ENCODE peak calls at places on chromosomes 3 and 15, in ten cellular contexts. E is cardiac fibroblast, I is BJ, S is H7, D is A549, P is neural progenitor cell, M is psoas muscle, J is AG10803, Y is dorsolateral prefrontal cortex, V is neuronal stem cell. Z is an unnamed sample.

GRCh38 chr3:133644768-133645167 is 17.0 kb downstream of the TOPBP1 start:
- DNase-seq in E (peak; percentile 80), I (peak; percentile 45), S (no peak), D (peak; percentile 30), P (no peak), M (no peak), J (peak; percentile 68), Y (no peak), V (no peak), Z (no peak)

GRCh38 chr3:65013053-65013452 is 325.3 kb upstream of the ADAMTS9 start:
- DNase-seq in E (no peak), I (no peak), S (no peak), D (no peak), P (no peak), M (no peak), J (no peak), Y (no peak), V (no peak), Z (no peak)

GRCh38 chr3:36643192-36643591 is 121.2 kb downstream of the DCLK3 start:
- DNase-seq in E (no peak), I (no peak), S (no peak), D (no peak), P (no peak), M (no peak), J (no peak), Y (no peak), V (no peak), Z (no peak)

GRCh38 chr15:54504695-54505094 is 526.5 kb downstream of the UNC13C start:
- DNase-seq in E (no peak), I (no peak), S (no peak), D (no peak), P (no peak), M (no peak), J (no peak), Y (no peak), V (no peak), Z (no peak)

GRCh38 chr15:99536422-99537033 is 29.3 kb upstream of the MEF2A start:
- DNase-seq in E (peak; percentile 47), I (peak; percentile 63), S (no peak), D (peak; percentile 13), P (no peak), M (peak; percentile 67), J (peak; percentile 78), Y (peak; percentile 71), V (no peak), Z (no peak)

GRCh38 chr3:43152649-43153048 is 46.8 kb upstream of the POMGNT2 start:
- DNase-seq in E (peak; percentile 56), I (no peak), S (no peak), D (no peak), P (no peak), M (no peak), J (no peak), Y (no peak), V (no peak), Z (no peak)

GRCh38 chr3:190155752-190156151 is 35.1 kb upstream of the P3H2 start:
- DNase-seq in E (no peak), I (no peak), S (no peak), D (no peak), P (no peak), M (no peak), J (peak; percentile 5), Y (no peak), V (no peak), Z (no peak)

GRCh38 chr3:166844329-166844728 is 535.8 kb downstream of the ZBBX start:
- DNase-seq in E (no peak), I (no peak), S (no peak), D (no peak), P (no peak), M (no peak), J (no peak), Y (no peak), V (no peak), Z (no peak)

GRCh38 chr3:31533169-31533870 is 595 bp downstream of the STT3B start:
- DNase-seq in E (peak; percentile 31), I (no peak), S (peak; percentile 69), D (peak; percentile 27), P (peak; percentile 71), M (peak; percentile 64), J (peak; percentile 26), Y (peak; percentile 46), V (peak; percentile 32), Z (peak; percentile 61)

GRCh38 chr15:85543741-85544155 is 163.3 kb downstream of the AKAP13 start:
- DNase-seq in E (peak; percentile 60), I (no peak), S (peak; percentile 43), D (no peak), P (no peak), M (peak; percentile 32), J (no peak), Y (no peak), V (no peak), Z (no peak)

DNA sequence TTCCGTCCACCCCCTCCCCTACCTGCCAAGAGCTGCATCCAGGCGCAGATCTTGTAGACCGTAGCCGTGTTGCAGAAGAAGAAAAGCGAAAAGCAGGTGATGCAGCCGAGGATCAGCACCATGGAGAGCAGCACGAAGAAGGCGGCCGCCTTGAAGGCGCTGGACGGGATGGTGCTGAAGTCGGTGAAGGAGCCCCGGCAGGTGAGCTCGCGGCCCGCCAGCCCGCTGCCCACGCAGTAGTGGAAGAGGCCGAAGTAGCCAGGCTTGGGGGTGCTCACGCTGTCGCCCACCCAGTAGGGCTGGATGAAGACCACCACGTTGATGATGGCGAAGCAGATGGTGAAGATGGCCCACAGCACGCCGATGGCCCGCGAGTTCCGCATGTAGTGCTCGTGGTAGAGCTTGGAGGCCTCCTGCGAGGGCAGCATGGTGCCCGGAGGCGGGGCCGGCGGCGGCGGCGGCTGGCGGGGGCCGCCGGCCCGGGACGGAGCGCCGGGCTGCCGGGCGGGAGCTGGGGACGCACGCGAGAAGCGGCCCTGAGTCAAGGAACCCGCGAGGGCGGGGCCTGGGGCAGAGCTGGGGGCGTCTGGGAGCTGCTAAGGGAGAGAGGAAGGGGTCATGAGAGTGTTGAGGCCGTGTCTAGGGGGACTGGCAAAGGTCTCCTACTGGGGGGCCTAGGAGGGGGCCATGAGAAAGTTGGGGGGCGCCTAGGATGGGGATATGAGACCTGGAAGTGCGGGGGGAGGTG is 1.2 kb downstream of the LHFPL4 start:
- DNase-seq in E (peak; percentile 58), I (no peak), S (peak; percentile 89), D (no peak), P (peak; percentile 92), M (peak; percentile 20), J (peak; percentile 11), Y (peak; percentile 26), V (peak; percentile 81), Z (peak; percentile 26)
- H3K4me3 ChIP-seq in E (no peak overlapping the region), I (no peak overlapping the region), S (peak overlapping the region; percentile 60), D (no peak overlapping the region), P (peak overlapping the region; percentile 63), M (no peak overlapping the region), J (no peak overlapping the region), Y (peak overlapping the region; percentile 66), V (peak overlapping the region; percentile 65), Z (no peak overlapping the region)

DNA sequence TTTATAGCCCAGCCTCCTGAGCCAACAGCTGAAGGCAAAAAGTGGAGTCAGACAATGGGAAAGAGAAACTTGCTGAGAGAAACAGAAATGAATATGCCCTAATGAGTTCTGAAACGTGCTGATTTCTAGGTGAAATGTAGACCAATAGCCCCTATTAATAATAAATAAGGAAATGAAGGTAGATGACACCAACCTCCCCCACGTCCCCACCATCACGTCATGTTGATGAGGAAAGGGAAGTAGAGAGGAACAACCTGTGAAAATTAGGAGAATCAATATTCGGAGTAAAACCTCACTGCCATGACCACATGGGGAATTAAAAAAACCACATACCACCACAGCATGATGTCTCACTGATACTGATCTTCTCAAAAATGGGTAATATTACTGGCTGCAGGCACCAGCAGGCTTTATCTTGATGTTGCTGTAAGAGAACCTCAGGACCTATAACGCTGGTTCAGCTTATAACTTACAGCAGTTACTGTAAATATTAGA is 64.0 kb downstream of the KAT2B start:
- DNase-seq in E (no peak), I (no peak), S (no peak), D (no peak), P (no peak), M (no peak), J (no peak), Y (no peak), V (no peak), Z (no peak)
- H3K4me3 ChIP-seq in E (no peak overlapping the region), I (no peak overlapping the region), S (no peak overlapping the region), D (no peak overlapping the region), P (no peak overlapping the region), M (no peak overlapping the region), J (no peak overlapping the region), Y (no peak overlapping the region), V (no peak overlapping the region), Z (no peak overlapping the region)

GRCh38 chr3:98731138-98731537 is 32.0 kb upstream of the ST3GAL6 start:
- DNase-seq in E (no peak), I (no peak), S (no peak), D (no peak), P (no peak), M (no peak), J (no peak), Y (no peak), V (no peak), Z (no peak)

GRCh38 chr3:98732239-98733054 is 30.7 kb upstream of the ST3GAL6 start:
- DNase-seq in E (peak; percentile 50), I (no peak), S (peak; percentile 84), D (peak; percentile 55), P (peak; percentile 80), M (peak; percentile 46), J (no peak), Y (peak; percentile 68), V (peak; percentile 56), Z (peak; percentile 28)

GRCh38 chr3:98730338-98730737 is 32.8 kb upstream of the ST3GAL6 start:
- DNase-seq in E (no peak), I (no peak), S (no peak), D (no peak), P (no peak), M (no peak), J (no peak), Y (no peak), V (no peak), Z (no peak)

GRCh38 chr3:98733055-98733777 is 29.9 kb upstream of the ST3GAL6 start:
- DNase-seq in E (peak; percentile 51), I (no peak), S (no peak), D (peak; percentile 44), P (peak; percentile 67), M (peak; percentile 32), J (no peak), Y (peak; percentile 45), V (peak; percentile 48), Z (no peak)

GRCh38 chr3:98731720-98732238 is 31.4 kb upstream of the ST3GAL6 start:
- DNase-seq in E (no peak), I (no peak), S (no peak), D (no peak), P (no peak), M (no peak), J (no peak), Y (no peak), V (peak; percentile 2), Z (no peak)
- H3K4me3 ChIP-seq in E (peak overlapping the region; percentile 89), I (peak overlapping the region; percentile 44), S (peak overlapping the region; percentile 72), D (peak overlapping the region; percentile 54), P (peak overlapping the region; percentile 69), M (peak overlapping the region; percentile 93), J (peak overlapping the region; percentile 64), Y (peak overlapping the region; percentile 90), V (peak overlapping the region; percentile 90), Z (peak overlapping the region; percentile 69)

DNA sequence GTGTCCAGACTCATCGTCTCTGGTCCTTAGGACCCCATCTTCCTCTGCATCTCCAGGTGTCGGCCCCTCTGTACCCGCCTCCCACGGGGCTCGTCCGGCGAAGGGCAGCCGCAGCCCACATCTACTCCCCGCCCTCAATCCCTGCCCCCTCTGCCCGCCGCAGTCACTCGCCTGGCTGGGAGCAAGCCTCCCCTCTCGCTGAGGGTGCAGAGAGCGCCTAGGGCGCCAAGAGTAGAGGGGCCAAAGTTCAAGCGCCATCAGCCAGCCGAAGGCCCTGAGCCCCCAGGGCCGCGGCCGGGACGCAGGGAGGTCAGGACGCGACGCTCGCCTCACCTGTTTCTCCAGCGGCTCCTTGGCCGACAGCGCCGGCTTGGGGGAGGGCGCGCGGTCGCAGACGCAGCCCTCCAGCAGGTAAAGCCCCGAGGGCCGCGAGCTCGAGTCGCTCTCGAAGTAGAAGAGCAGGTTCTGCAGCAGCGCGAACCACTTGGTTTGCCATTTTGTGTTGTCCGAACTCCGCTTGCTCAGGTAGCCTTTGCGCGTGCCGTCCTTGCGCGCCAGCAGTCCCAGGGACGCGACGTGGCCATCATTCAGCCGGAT is 592 bp downstream of the RASGRF1 start:
- DNase-seq in E (no peak), I (no peak), S (peak; percentile 81), D (no peak), P (peak; percentile 44), M (no peak), J (no peak), Y (peak; percentile 28), V (peak; percentile 15), Z (peak; percentile 5)
- H3K4me3 ChIP-seq in E (no peak overlapping the region), I (no peak overlapping the region), S (peak overlapping the region; percentile 55), D (peak overlapping the region; percentile 39), P (peak overlapping the region; percentile 52), M (peak overlapping the region; percentile 49), J (no peak overlapping the region), Y (peak overlapping the region; percentile 76), V (peak overlapping the region; percentile 17), Z (no peak overlapping the region)

Z was measured in HAP-1.